ENCODE peak calls at places on chromosome 11, in five cellular contexts. Z is A172; M is central memory CD4-positive, alpha-beta T cell; T is globus pallidus; U is NCI-H1092. X is an unnamed sample.

GRCh38 chr11:17395554-17395961 is 7.1 kb upstream of the KCNJ11 start:
- DNase-seq in U (no peak), T (no peak), Z (no peak), M (no peak), X (no peak)

GRCh38 chr11:86941871-86942208 is 13.4 kb downstream of the FZD4 start:
- DNase-seq in U (no peak), T (no peak), Z (no peak), M (no peak), X (no peak)

GRCh38 chr11:129804012-129804411 is 11.6 kb upstream of the TMEM45B start:
- DNase-seq in M (peak; percentile 49), Z (no peak), T (no peak), U (no peak), X (no peak)

GRCh38 chr11:14186376-14186775 is 172.6 kb downstream of the RRAS2 start:
- DNase-seq in T (no peak), M (no peak), Z (no peak), U (no peak), X (no peak)

GRCh38 chr11:10809373-10810199 is 860 bp upstream of the EIF4G2 start:
- DNase-seq in Z (peak; percentile 75), M (no peak), U (no peak), T (no peak), X (peak; percentile 86)

GRCh38 chr11:64366751-64367150 is 7.8 kb downstream of the RPS6KA4 start:
- DNase-seq in Z (no peak), M (no peak), T (no peak), U (no peak), X (peak; percentile 56)

GRCh38 chr11:118143661-118144185 is 8.9 kb downstream of the SCN4B start:
- DNase-seq in T (no peak), U (no peak), M (no peak), Z (no peak), X (no peak)

GRCh38 chr11:113458189-113458588 is 17.0 kb downstream of the DRD2 start:
- DNase-seq in U (no peak), M (no peak), Z (no peak), T (no peak), X (no peak)

GRCh38 chr11:67530282-67530592 is 7.0 kb upstream of the CABP2 start:
- DNase-seq in M (no peak), U (no peak), T (no peak), Z (no peak), X (peak; percentile 53)

GRCh38 chr11:17898782-17899181 is 114.1 kb downstream of the SERGEF start:
- DNase-seq in T (no peak), U (no peak), M (no peak), Z (peak; percentile 41), X (no peak)

GRCh38 chr11:66081505-66081904 is 11.4 kb downstream of the PACS1 start:
- DNase-seq in Z (peak; percentile 53), U (no peak), T (peak; percentile 40), M (peak; percentile 84), X (no peak)

GRCh38 chr11:68040121-68040956 is 1.5 kb downstream of the TCIRG1 start:
- DNase-seq in Z (peak; percentile 65), U (no peak), M (peak; percentile 56), T (no peak), X (peak; percentile 63)

GRCh38 chr11:58905716-58906547 is 33.4 kb upstream of the GLYATL1 start:
- DNase-seq in T (peak; percentile 78), M (no peak), Z (peak; percentile 30), U (peak; percentile 92), X (peak; percentile 87)

GRCh38 chr11:131973017-131973416 is 602.6 kb downstream of the NTM start:
- DNase-seq in M (no peak), U (no peak), Z (no peak), T (no peak), X (no peak)

GRCh38 chr11:114259124-114259526 is 37.1 kb upstream of the NNMT start:
- DNase-seq in M (no peak), T (no peak), Z (no peak), U (no peak), X (no peak)

GRCh38 chr11:43376594-43376993 is 17.9 kb downstream of the TTC17 start:
- DNase-seq in M (no peak), Z (peak; percentile 55), T (no peak), U (no peak), X (peak; percentile 79)

GRCh38 chr11:10522276-10522675 is 18.7 kb downstream of the RNF141 start:
- DNase-seq in M (no peak), T (peak; percentile 78), Z (no peak), U (no peak), X (no peak)

GRCh38 chr11:23233075-23233474 is 372.8 kb upstream of the CCDC179 start:
- DNase-seq in T (no peak), Z (peak; percentile 7), M (no peak), U (no peak), X (peak; percentile 64)

GRCh38 chr11:33697997-33698396 is 2.6 kb downstream of the C11orf91 start:
- DNase-seq in U (no peak), T (no peak), M (no peak), Z (no peak), X (no peak)

GRCh38 chr11:86274503-86274902 is 27.5 kb upstream of the HIKESHI start:
- DNase-seq in T (no peak), U (no peak), M (no peak), Z (no peak), X (no peak)

GRCh38 chr11:2204361-2205213 is 33.0 kb upstream of the TH start:
- DNase-seq in Z (no peak), M (no peak), U (no peak), T (no peak), X (no peak)

GRCh38 chr11:110525883-110526282 is 96.1 kb downstream of the FDX1 start:
- DNase-seq in U (peak; percentile 96), Z (no peak), T (no peak), M (no peak), X (peak; percentile 92)

GRCh38 chr11:36035999-36036398 is 92.1 kb downstream of the LDLRAD3 start:
- DNase-seq in M (no peak), Z (no peak), T (no peak), U (no peak), X (no peak)

GRCh38 chr11:44793350-44794090 is 66.8 kb downstream of the TSPAN18 start:
- DNase-seq in T (no peak), M (no peak), Z (no peak), U (no peak), X (no peak)

X was measured in foreskin fibroblast.